ENCODE peak calls at places on chromosomes 11 and 22, in ten cellular contexts. C is activated gamma-delta T cell treated with Interleukin-2 at 50 U/mL for 16 hours; X is stimulated activated CD4-positive, alpha-beta T cell treated with anti-CD3 and anti-CD28 coated beads, Interleukin-15, amount 100 ng/mL, for 24 hours; O is CD4-positive, alpha-beta T cell; J is A549; E is NCI-H1930; S is fibroblast of villous mesenchyme; Z is left cardiac atrium; D is neural crest cell; B is colonic mucosa. Q is an unnamed sample.

GRCh38 chr11:72814831-72815618 is 814 bp downstream of the ATG16L2 start:
- DNase-seq in C (peak), X (peak), O (peak), J (peak), E (peak), S (peak), Z (no peak), D (no peak), B (peak), Q (peak)

GRCh38 chr11:118437736-118438125 is 1.4 kb downstream of the KMT2A start:
- DNase-seq in C (peak), X (peak), O (peak), J (no peak), E (no peak), S (peak), Z (no peak), D (peak), B (peak), Q (no peak)

GRCh38 chr11:16738949-16739262 is 459 bp downstream of the C11orf58 start:
- DNase-seq in C (no peak), X (no peak), O (no peak), J (no peak), E (no peak), S (no peak), Z (no peak), D (no peak), B (no peak), Q (no peak)

GRCh38 chr22:33743756-33744155 is 176.5 kb downstream of the LARGE1 start:
- DNase-seq in C (no peak), X (no peak), O (no peak), J (no peak), E (no peak), S (no peak), Z (no peak), D (no peak), B (no peak), Q (no peak)

GRCh38 chr22:29352778-29353177 is 35.6 kb downstream of the AP1B1 start:
- DNase-seq in C (no peak), X (no peak), O (no peak), J (no peak), E (no peak), S (no peak), Z (no peak), D (no peak), B (no peak), Q (no peak)

GRCh38 chr11:62689421-62690183 is at the start of gene LRRN4CL:
- DNase-seq in C (no peak), X (no peak), O (no peak), J (no peak), E (no peak), S (peak), Z (peak), D (no peak), B (peak), Q (peak)

GRCh38 chr11:65973439-65974110 is 12.0 kb downstream of the SART1 start:
- DNase-seq in C (no peak), X (no peak), O (no peak), J (no peak), E (no peak), S (no peak), Z (no peak), D (no peak), B (no peak), Q (no peak)

GRCh38 chr11:82462588-82462987 is 271.1 kb downstream of the FAM181B start:
- DNase-seq in C (no peak), X (no peak), O (no peak), J (no peak), E (no peak), S (no peak), Z (no peak), D (no peak), B (no peak), Q (no peak)

GRCh38 chr11:134126197-134126822 is 57.4 kb downstream of the JAM3 start:
- DNase-seq in C (no peak), X (no peak), O (no peak), J (no peak), E (no peak), S (peak), Z (no peak), D (no peak), B (no peak), Q (no peak)

GRCh38 chr11:67349927-67350465 is 3.4 kb downstream of the POLD4 start:
- DNase-seq in C (no peak), X (no peak), O (no peak), J (no peak), E (no peak), S (no peak), Z (no peak), D (no peak), B (no peak), Q (no peak)

GRCh38 chr11:116843661-116844060 is 6.2 kb upstream of the APOA1 start:
- DNase-seq in C (no peak), X (no peak), O (no peak), J (no peak), E (no peak), S (no peak), Z (no peak), D (no peak), B (no peak), Q (no peak)

GRCh38 chr22:24482998-24483397 is 12.1 kb upstream of the UPB1 start:
- DNase-seq in C (no peak), X (no peak), O (no peak), J (no peak), E (no peak), S (no peak), Z (no peak), D (no peak), B (no peak), Q (no peak)

GRCh38 chr11:61749607-61750217 is 2.7 kb upstream of the MYRF start:
- DNase-seq in C (no peak), X (no peak), O (no peak), J (no peak), E (no peak), S (no peak), Z (no peak), D (peak), B (no peak), Q (no peak)

GRCh38 chr11:95324826-95325225 is 93.8 kb upstream of the SESN3 start:
- DNase-seq in C (no peak), X (no peak), O (no peak), J (no peak), E (no peak), S (no peak), Z (no peak), D (no peak), B (no peak), Q (no peak)

GRCh38 chr11:12810497-12810896 is 136.3 kb downstream of the TEAD1 start:
- DNase-seq in C (no peak), X (no peak), O (no peak), J (no peak), E (no peak), S (peak), Z (peak), D (no peak), B (no peak), Q (no peak)

GRCh38 chr11:69483696-69484426 is 2.4 kb downstream of the LINC01488 start:
- DNase-seq in C (no peak), X (no peak), O (no peak), J (no peak), E (no peak), S (no peak), Z (peak), D (peak), B (no peak), Q (no peak)

GRCh38 chr11:10666976-10667892 is 26.3 kb downstream of the IRAG1 start:
- DNase-seq in C (no peak), X (no peak), O (no peak), J (no peak), E (no peak), S (peak), Z (no peak), D (no peak), B (no peak), Q (no peak)

GRCh38 chr22:37519268-37520195 is at the start of gene CARD10:
- DNase-seq in C (no peak), X (peak), O (peak), J (peak), E (no peak), S (no peak), Z (no peak), D (no peak), B (peak), Q (no peak)

GRCh38 chr11:68903288-68903630 is 373 bp downstream of the MRPL21 start:
- DNase-seq in C (no peak), X (no peak), O (no peak), J (no peak), E (no peak), S (no peak), Z (no peak), D (no peak), B (no peak), Q (no peak)

GRCh38 chr22:29690481-29690880 is 29.3 kb upstream of the CABP7 start:
- DNase-seq in C (no peak), X (no peak), O (no peak), J (no peak), E (no peak), S (no peak), Z (no peak), D (no peak), B (no peak), Q (no peak)

GRCh38 chr11:9821008-9821752 is 157.3 kb downstream of the SWAP70 start:
- DNase-seq in C (no peak), X (no peak), O (no peak), J (no peak), E (no peak), S (peak), Z (no peak), D (no peak), B (no peak), Q (peak)

GRCh38 chr11:132644511-132644910 is 887.8 kb downstream of the OPCML start:
- DNase-seq in C (no peak), X (no peak), O (no peak), J (no peak), E (no peak), S (no peak), Z (no peak), D (no peak), B (no peak), Q (no peak)

GRCh38 chr22:46009730-46010129 is 32.8 kb upstream of the WNT7B start:
- DNase-seq in C (no peak), X (no peak), O (no peak), J (no peak), E (no peak), S (no peak), Z (peak), D (no peak), B (no peak), Q (no peak)

GRCh38 chr11:127073621-127074020 is 73.1 kb upstream of the KIRREL3 start:
- DNase-seq in C (no peak), X (no peak), O (no peak), J (no peak), E (no peak), S (no peak), Z (no peak), D (no peak), B (no peak), Q (no peak)

GRCh38 chr11:122642472-122642922 is 13.0 kb upstream of the UBASH3B start:
- DNase-seq in C (no peak), X (no peak), O (no peak), J (peak), E (no peak), S (peak), Z (no peak), D (no peak), B (no peak), Q (no peak)

GRCh38 chr11:68436985-68437926 is 23.3 kb upstream of the PPP6R3 start:
- DNase-seq in C (no peak), X (no peak), O (no peak), J (peak), E (no peak), S (peak), Z (peak), D (no peak), B (no peak), Q (no peak)

GRCh38 chr11:1478544-1478943 is 8.0 kb downstream of the MOB2 start:
- DNase-seq in C (no peak), X (no peak), O (no peak), J (no peak), E (no peak), S (no peak), Z (peak), D (no peak), B (no peak), Q (no peak)

GRCh38 chr11:120346233-120346632 is 10.0 kb downstream of the ARHGEF12 start:
- DNase-seq in C (no peak), X (no peak), O (no peak), J (no peak), E (no peak), S (no peak), Z (no peak), D (no peak), B (no peak), Q (no peak)